ENCODE peak calls at places on chromosome 16, in eight cellular contexts. H is HTR-8/SVneo; Y is astrocyte of the spinal cord; M is stimulated activated CD4-positive, alpha-beta T cell treated with anti-CD3 and anti-CD28 coated beads, Interleukin-1b, Interleukin-23, amount 100 ng/mL, for 1 hour; O is amygdala; J is memory B cell; P is fibroblast of pulmonary artery; C is DMS53. I is an unnamed sample.

GRCh38 chr16:2032285-2033056 is 5.8 kb downstream of the NHERF2 start:
- DNase-seq in C (no peak), J (no peak), O (no peak), Y (no peak), M (no peak), P (no peak), H (no peak), I (no peak)

GRCh38 chr16:81523387-81524115 is 78.9 kb downstream of the CMIP start:
- DNase-seq in O (no peak), M (no peak), J (no peak), C (no peak), P (peak), Y (peak), H (no peak), I (no peak)

GRCh38 chr16:80129791-80130190 is 411.0 kb upstream of the DYNLRB2 start:
- DNase-seq in Y (no peak), C (no peak), O (no peak), M (no peak), H (no peak), P (no peak), J (no peak), I (no peak)

GRCh38 chr16:84040823-84041391 is 1.7 kb downstream of the SLC38A8 start:
- DNase-seq in Y (peak), O (no peak), C (no peak), M (no peak), H (no peak), J (no peak), P (no peak), I (no peak)

GRCh38 chr16:47392114-47392513 is 68.7 kb downstream of the ITFG1 start:
- DNase-seq in J (no peak), P (no peak), H (no peak), M (no peak), O (no peak), C (peak), Y (peak), I (peak)

GRCh38 chr16:83586036-83586810 is 221.6 kb upstream of the HSBP1 start:
- DNase-seq in C (no peak), J (no peak), H (no peak), P (no peak), M (no peak), O (no peak), Y (no peak), I (no peak)

GRCh38 chr16:87764600-87765472 is 950 bp downstream of the KLHDC4 start:
- DNase-seq in J (no peak), Y (no peak), O (no peak), H (no peak), P (no peak), C (peak), M (no peak), I (no peak)

GRCh38 chr16:80899804-80900592 is 95.6 kb upstream of the CDYL2 start:
- DNase-seq in M (no peak), Y (peak), H (peak), O (no peak), P (peak), C (no peak), J (no peak), I (no peak)

GRCh38 chr16:49505556-49505955 is 132.0 kb downstream of the C16orf78 start:
- DNase-seq in Y (no peak), O (no peak), C (no peak), M (no peak), H (no peak), J (no peak), P (no peak), I (no peak)

GRCh38 chr16:79573071-79573470 is 27.5 kb downstream of the MAF start:
- DNase-seq in J (no peak), O (no peak), C (no peak), Y (no peak), H (no peak), P (no peak), M (no peak), I (no peak)

GRCh38 chr16:4679854-4680636 is 13.3 kb upstream of the NUDT16L1 start:
- DNase-seq in O (no peak), Y (no peak), M (no peak), C (no peak), H (no peak), P (peak), J (no peak), I (no peak)

GRCh38 chr16:71347146-71347545 is 11.4 kb upstream of the CALB2 start:
- DNase-seq in P (no peak), C (no peak), H (no peak), Y (no peak), O (no peak), J (no peak), M (no peak), I (no peak)

GRCh38 chr16:89110641-89111040 is 17.0 kb downstream of the ACSF3 start:
- DNase-seq in O (no peak), H (no peak), P (no peak), C (no peak), Y (no peak), M (no peak), J (no peak), I (no peak)

GRCh38 chr16:86306811-86307517 is 203.4 kb upstream of the FOXF1 start:
- DNase-seq in H (no peak), Y (no peak), O (no peak), M (no peak), C (no peak), J (no peak), P (peak), I (no peak)

GRCh38 chr16:64308721-64309120 is 813.1 kb downstream of the CDH11 start:
- DNase-seq in M (no peak), H (no peak), P (no peak), J (no peak), C (no peak), O (no peak), Y (no peak), I (no peak)

GRCh38 chr16:68737046-68737729 is at the start of gene CDH1:
- DNase-seq in C (peak), P (no peak), H (no peak), O (no peak), M (no peak), Y (no peak), J (no peak), I (no peak)

GRCh38 chr16:85479972-85480726 is 133.0 kb upstream of the GSE1 start:
- DNase-seq in M (no peak), J (peak), P (no peak), C (peak), O (no peak), Y (no peak), H (no peak), I (peak)

GRCh38 chr16:57045694-57046381 is 46.5 kb upstream of the CPNE2 start:
- DNase-seq in Y (peak), M (no peak), O (no peak), C (peak), P (peak), H (peak), J (peak), I (peak)

GRCh38 chr16:22977294-22977697 is 163.3 kb downstream of the HS3ST2 start:
- DNase-seq in O (no peak), Y (no peak), J (no peak), C (peak), H (no peak), P (no peak), M (no peak), I (no peak)

GRCh38 chr16:65728172-65728571 is 606.3 kb upstream of the CDH11 start:
- DNase-seq in J (no peak), P (peak), C (no peak), H (no peak), Y (no peak), O (no peak), M (no peak), I (no peak)

GRCh38 chr16:10964891-10965326 is 20.5 kb downstream of the CLEC16A start:
- DNase-seq in P (no peak), C (no peak), M (peak), O (no peak), J (no peak), Y (no peak), H (no peak), I (no peak)

GRCh38 chr16:73058221-73058615 is 10.3 kb upstream of the ZFHX3 start:
- DNase-seq in P (peak), O (no peak), M (no peak), C (peak), H (peak), Y (no peak), J (no peak), I (peak)

GRCh38 chr16:13611596-13611995 is 308.4 kb upstream of the ERCC4 start:
- DNase-seq in J (no peak), H (no peak), C (no peak), P (no peak), Y (no peak), M (no peak), O (no peak), I (no peak)

GRCh38 chr16:50645858-50646257 is 35.3 kb downstream of the SNX20 start:
- DNase-seq in P (no peak), M (no peak), J (no peak), C (no peak), H (no peak), Y (no peak), O (no peak), I (no peak)

GRCh38 chr16:81758376-81758775 is 20.7 kb upstream of the PLCG2 start:
- DNase-seq in P (peak), M (no peak), H (no peak), O (no peak), Y (no peak), J (no peak), C (peak), I (no peak)

GRCh38 chr16:19284207-19284606 is 1.3 kb upstream of the CLEC19A start:
- DNase-seq in M (no peak), H (peak), P (no peak), J (no peak), C (peak), Y (peak), O (no peak), I (no peak)

GRCh38 chr16:10937068-10937859 is 5.0 kb downstream of the DEXI start:
- DNase-seq in O (no peak), Y (no peak), C (no peak), J (no peak), P (no peak), M (no peak), H (no peak), I (no peak)

GRCh38 chr16:84138824-84139627 is 6.0 kb downstream of the HSDL1 start:
- DNase-seq in C (peak), M (no peak), H (no peak), J (no peak), Y (peak), O (no peak), P (peak), I (no peak)

GRCh38 chr16:83955218-83956130 is 2.4 kb downstream of the OSGIN1 start:
- DNase-seq in Y (peak), J (no peak), M (no peak), O (no peak), C (no peak), P (peak), H (no peak), I (no peak)

GRCh38 chr16:82761858-82762257 is 135.1 kb downstream of the CDH13 start:
- DNase-seq in M (no peak), C (peak), Y (peak), P (peak), O (no peak), J (no peak), H (no peak), I (no peak)

GRCh38 chr16:28561557-28562187 is 8.0 kb downstream of the SGF29 start:
- DNase-seq in P (no peak), Y (no peak), O (no peak), C (no peak), M (no peak), J (no peak), H (no peak), I (no peak)